ENCODE peak calls at places on chromosomes 5 and 9, in ten cellular contexts. X, N, O, M, P, H, D, K, G and E are unnamed samples.

GRCh38 chr9:136625101-136626065 is 37.3 kb upstream of the EGFL7 start:
- DNase-seq in X (no peak), D (no peak), K (peak), P (peak), M (peak), O (peak), H (peak), G (peak), N (no peak), E (peak)

GRCh38 chr9:115133649-115134048 is 15.7 kb upstream of the TNC start:
- DNase-seq in K (no peak), M (no peak), X (no peak), D (no peak), O (peak), N (no peak), H (no peak), G (no peak), P (no peak), E (no peak)

GRCh38 chr9:112831969-112832368 is 58.7 kb downstream of the SLC46A2 start:
- DNase-seq in X (no peak), P (no peak), D (no peak), G (no peak), K (no peak), O (no peak), H (no peak), N (no peak), M (no peak), E (no peak)

GRCh38 chr5:86526811-86527348 is 90.9 kb upstream of the COX7C start:
- DNase-seq in H (no peak), G (no peak), N (no peak), M (no peak), O (no peak), X (no peak), P (no peak), K (no peak), D (no peak), E (no peak)

GRCh38 chr5:149656576-149657182 is 73.4 kb upstream of the PPARGC1B start:
- DNase-seq in H (no peak), P (peak), O (no peak), M (peak), K (peak), X (no peak), D (no peak), G (peak), N (no peak), E (no peak)

GRCh38 chr9:120442280-120442597 is 137.7 kb downstream of the CDK5RAP2 start:
- DNase-seq in K (no peak), P (no peak), O (no peak), N (no peak), X (no peak), D (no peak), G (no peak), M (no peak), H (no peak), E (no peak)

GRCh38 chr5:56910123-56910951 is 941 bp downstream of the SETD9 start:
- DNase-seq in O (no peak), M (no peak), P (peak), K (peak), H (peak), G (peak), D (no peak), N (peak), X (no peak), E (peak)

GRCh38 chr5:139654464-139654863 is 6.3 kb downstream of the CXXC5 start:
- DNase-seq in O (no peak), P (no peak), X (no peak), N (no peak), H (no peak), K (no peak), G (no peak), D (no peak), M (no peak), E (no peak)

GRCh38 chr5:9239071-9239470 is 306.8 kb downstream of the SEMA5A start:
- DNase-seq in G (no peak), X (no peak), M (no peak), K (no peak), D (no peak), O (no peak), N (no peak), H (no peak), P (no peak), E (no peak)

GRCh38 chr9:128818839-128819715 is 777 bp downstream of the ENDOG start:
- DNase-seq in X (peak), N (peak), K (peak), H (peak), G (peak), P (peak), M (no peak), D (no peak), O (no peak), E (no peak)

GRCh38 chr9:133089271-133089671 is 27.5 kb downstream of the CEL start:
- DNase-seq in K (no peak), O (no peak), M (peak), H (no peak), N (no peak), X (no peak), P (no peak), D (no peak), G (no peak), E (peak)

GRCh38 chr9:121610638-121610953 is 40.8 kb upstream of the DAB2IP start:
- DNase-seq in D (no peak), X (no peak), K (no peak), N (no peak), H (no peak), O (no peak), M (no peak), P (no peak), G (no peak), E (no peak)
- TF ChIP-seq CTCF in D (no peak), X (no peak), K (no peak), N (no peak), H (no peak), O (no peak), M (no peak), P (no peak), G (no peak), E (no peak)

GRCh38 chr9:96245399-96245798 is 56.6 kb downstream of the HSD17B3 start:
- DNase-seq in O (no peak), D (no peak), K (no peak), N (no peak), X (no peak), G (no peak), M (no peak), P (no peak), H (no peak), E (no peak)
- TF ChIP-seq CTCF in O (peak), D (no peak), K (no peak), N (no peak), X (peak), G (no peak), M (no peak), P (no peak), H (no peak), E (no peak)

DNA sequence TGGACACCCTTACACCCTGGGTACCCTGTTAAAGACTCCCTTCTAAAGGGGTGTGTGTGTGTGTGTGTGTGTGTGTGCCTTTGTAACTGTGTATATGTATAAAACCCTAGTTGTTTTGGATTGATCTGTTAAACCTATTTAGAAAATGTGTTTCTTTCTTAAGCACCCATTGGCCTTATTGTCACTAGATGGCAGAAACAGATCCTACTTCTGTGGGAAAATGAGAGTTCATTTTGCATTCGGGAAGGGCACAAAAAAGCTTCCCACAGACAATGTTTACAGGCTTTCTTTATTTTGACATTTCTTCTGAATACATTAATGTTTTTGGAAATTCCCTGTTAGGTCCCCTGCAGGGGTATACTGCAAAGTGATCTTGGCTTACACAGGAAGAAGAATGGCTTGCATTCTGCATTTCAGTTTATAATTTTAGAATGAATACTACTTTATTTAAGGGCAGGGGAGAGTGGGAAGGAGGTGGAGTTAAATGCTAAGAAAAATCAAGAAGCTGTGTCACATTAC is 481.8 kb upstream of the ARRDC3 start:
- DNase-seq in N (no peak), O (no peak), X (no peak), P (no peak), M (peak), D (no peak), G (no peak), H (no peak), K (no peak), E (no peak)
- TF ChIP-seq CTCF in N (no peak), O (peak), X (no peak), P (no peak), M (peak), D (peak), G (no peak), H (no peak), K (no peak), E (no peak)

GRCh38 chr9:77293949-77294348 is 116.6 kb downstream of the VPS13A start:
- DNase-seq in D (no peak), N (no peak), M (no peak), X (no peak), O (no peak), H (no peak), G (no peak), K (no peak), P (no peak), E (no peak)

GRCh38 chr9:77290373-77290772 is 113.0 kb downstream of the VPS13A start:
- DNase-seq in P (no peak), H (no peak), O (no peak), N (no peak), G (no peak), X (no peak), D (no peak), K (no peak), M (no peak), E (no peak)

GRCh38 chr9:77291714-77292113 is 114.4 kb downstream of the VPS13A start:
- DNase-seq in X (no peak), P (no peak), M (peak), O (no peak), D (no peak), H (no peak), K (no peak), G (peak), N (no peak), E (no peak)
- TF ChIP-seq CTCF in X (no peak), P (peak), M (peak), O (peak), D (peak), H (no peak), K (no peak), G (peak), N (no peak), E (peak)

DNA sequence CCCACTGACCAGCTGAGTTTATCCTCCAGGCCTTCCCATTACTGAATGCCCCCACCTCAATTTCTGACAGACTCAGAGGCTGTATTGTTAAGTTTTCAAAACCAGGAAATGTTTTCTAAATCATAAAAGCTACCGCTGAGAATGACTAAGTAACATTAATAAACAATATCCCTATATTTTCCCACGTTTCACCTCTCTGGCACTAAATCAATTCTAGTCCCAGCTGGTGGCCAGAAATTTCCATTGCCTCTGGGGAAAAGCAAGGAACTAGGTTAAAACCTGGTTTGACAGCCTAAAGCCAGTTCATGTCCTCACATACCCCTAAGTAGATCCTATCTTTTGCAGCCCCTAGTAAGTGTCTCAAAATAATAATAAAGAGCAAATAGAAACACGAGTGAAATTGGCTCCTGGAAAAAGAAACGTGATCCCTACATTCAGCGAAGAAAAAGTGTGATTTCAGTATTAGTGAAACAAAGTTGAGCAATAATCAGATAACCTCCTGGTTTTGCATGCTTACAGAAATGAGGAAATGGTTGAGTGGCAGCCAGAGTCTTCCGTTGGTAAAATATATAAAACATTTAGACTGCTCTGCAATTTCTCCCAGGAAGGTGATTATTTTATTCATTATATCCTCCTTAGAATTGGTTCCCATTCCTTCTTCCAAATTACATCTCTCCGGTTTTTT is 110.9 kb downstream of the ESM1 start:
- DNase-seq in O (peak), G (no peak), K (no peak), M (no peak), D (no peak), P (no peak), N (no peak), X (no peak), H (no peak), E (no peak)
- TF ChIP-seq CTCF in O (no peak), G (no peak), K (no peak), M (no peak), D (no peak), P (no peak), N (no peak), X (no peak), H (no peak), E (no peak)

GRCh38 chr5:168707646-168708300 is 128.6 kb upstream of the PANK3 start:
- DNase-seq in D (no peak), O (no peak), K (no peak), P (no peak), X (no peak), G (no peak), H (no peak), M (no peak), N (no peak), E (no peak)

GRCh38 chr5:168708301-168708695 is 129.1 kb upstream of the PANK3 start:
- DNase-seq in H (no peak), P (no peak), M (no peak), D (no peak), K (no peak), G (no peak), N (no peak), X (no peak), O (no peak), E (no peak)

GRCh38 chr5:168710706-168711105 is 131.5 kb upstream of the PANK3 start:
- DNase-seq in D (no peak), K (no peak), G (no peak), P (no peak), X (no peak), M (no peak), H (no peak), N (no peak), O (no peak), E (no peak)

GRCh38 chr5:168705321-168705720 is 126.2 kb upstream of the PANK3 start:
- DNase-seq in P (no peak), K (no peak), N (no peak), G (no peak), H (no peak), D (no peak), M (no peak), O (no peak), X (no peak), E (no peak)

DNA sequence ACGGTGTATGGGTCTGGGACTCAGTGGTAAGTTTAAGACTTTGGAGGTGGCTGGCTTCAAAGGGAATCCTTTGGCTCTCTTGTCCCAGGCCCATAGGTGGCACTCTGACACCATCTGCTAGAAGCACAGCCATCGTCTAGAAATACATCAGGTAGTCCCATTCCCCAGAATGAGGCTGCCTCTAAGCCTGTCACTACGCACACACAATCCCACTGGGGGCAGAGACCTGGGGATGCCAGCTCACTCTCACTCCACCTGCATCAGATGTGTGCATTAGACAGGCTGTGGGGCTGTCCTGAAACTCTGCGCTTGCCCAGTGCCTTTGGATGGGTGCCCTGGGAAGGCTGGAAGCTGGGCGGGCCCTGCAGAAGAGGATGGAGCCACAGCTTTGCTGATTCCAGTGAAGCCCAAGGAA is 127.5 kb upstream of the PANK3 start:
- DNase-seq in K (no peak), G (peak), D (no peak), P (no peak), N (no peak), H (no peak), X (no peak), O (peak), M (peak), E (no peak)
- TF ChIP-seq CTCF in K (no peak), G (peak), D (peak), P (peak), N (no peak), H (peak), X (peak), O (peak), M (peak), E (no peak)

DNA sequence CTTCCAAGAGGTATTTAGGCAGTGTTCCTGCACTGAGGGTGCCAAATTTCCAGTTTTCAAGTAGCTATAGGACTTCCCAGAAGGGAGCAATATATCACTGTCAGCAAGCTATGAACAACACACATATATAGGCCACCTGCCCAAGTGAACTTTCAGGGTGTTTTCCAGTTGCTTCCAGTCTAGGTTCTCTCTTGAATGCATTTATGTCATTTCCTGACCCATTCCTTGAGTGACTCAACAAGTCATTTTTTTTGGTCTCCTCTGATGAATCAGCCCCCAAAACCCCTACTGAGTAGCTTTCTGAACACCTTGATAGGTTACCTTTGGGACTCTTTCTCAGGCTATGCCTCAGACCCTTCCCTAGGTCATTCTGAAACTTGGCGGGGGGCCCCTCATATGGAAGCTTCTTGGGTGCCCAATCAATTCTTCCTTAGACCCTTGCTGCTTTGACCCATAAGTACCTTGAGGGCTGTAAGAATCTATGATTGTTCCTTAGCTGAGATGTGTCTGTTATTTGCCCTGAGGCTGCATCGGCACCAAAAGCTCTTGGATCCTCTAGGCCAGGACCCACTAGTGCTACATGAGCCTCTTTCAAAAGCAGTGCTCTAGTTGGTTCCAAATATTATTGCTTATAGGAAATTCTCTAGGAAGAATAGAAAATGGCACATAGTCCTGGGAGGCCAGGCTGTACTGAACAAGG is 12.4 kb downstream of the DNAJB5 start:
- DNase-seq in H (no peak), G (no peak), X (peak), O (peak), M (no peak), N (no peak), K (no peak), D (no peak), P (no peak), E (no peak)
- TF ChIP-seq CTCF in H (no peak), G (no peak), X (no peak), O (no peak), M (no peak), N (no peak), K (no peak), D (no peak), P (no peak), E (no peak)